ENCODE peak calls at places on chromosomes 12 and 14, in seven cellular contexts. K is GM12878, S is upper lobe of left lung, X is A549, U is IMR-90, J is right lobe of liver, H is gastrocnemius medialis. A is an unnamed sample.

GRCh38 chr12:69106482-69107118 is 132.8 kb upstream of the CPSF6 start:
- ATAC-seq in U (no peak), H (no peak), K (no peak), X (no peak), J (peak), S (peak), A (no peak)

GRCh38 chr12:14910090-14910915 is 24.6 kb upstream of the MGP start:
- ATAC-seq in K (peak), S (no peak), J (no peak), U (no peak), H (no peak), X (no peak), A (no peak)

GRCh38 chr14:32633214-32633864 is 304.2 kb downstream of the AKAP6 start:
- ATAC-seq in U (no peak), X (no peak), H (no peak), K (no peak), J (no peak), S (no peak), A (no peak)

GRCh38 chr14:31391473-31391872 is 28.9 kb downstream of the HEATR5A start:
- ATAC-seq in H (no peak), S (no peak), U (no peak), K (no peak), J (no peak), X (no peak), A (no peak)

GRCh38 chr12:79373896-79374499 is 316.8 kb downstream of the PAWR start:
- ATAC-seq in H (no peak), J (no peak), X (peak), K (peak), S (no peak), U (peak), A (no peak)

GRCh38 chr14:105851716-105852377 is 325.5 kb downstream of the TMEM121 start:
- ATAC-seq in H (no peak), X (no peak), J (no peak), S (no peak), U (no peak), K (peak), A (no peak)

GRCh38 chr12:98618952-98619351 is 25.5 kb downstream of the SLC25A3 start:
- ATAC-seq in J (no peak), U (no peak), K (no peak), X (no peak), S (no peak), H (peak), A (peak)

GRCh38 chr12:101854747-101855146 is 22.6 kb upstream of the DRAM1 start:
- ATAC-seq in K (peak), U (no peak), H (no peak), S (no peak), J (no peak), X (no peak), A (no peak)

GRCh38 chr14:70935135-70935534 is 27.9 kb downstream of the PCNX1 start:
- ATAC-seq in X (no peak), K (no peak), S (no peak), H (peak), U (no peak), J (peak), A (no peak)

GRCh38 chr12:130330685-130331084 is 7.0 kb upstream of the PIWIL1 start:
- ATAC-seq in U (no peak), S (no peak), J (no peak), X (no peak), H (no peak), K (no peak), A (no peak)

GRCh38 chr14:44963775-44964380 is 1.9 kb downstream of the TOGARAM1 start:
- ATAC-seq in X (no peak), S (no peak), J (peak), K (no peak), H (no peak), U (no peak), A (no peak)

GRCh38 chr14:32078794-32079663 is 1.9 kb downstream of the ARHGAP5 start:
- ATAC-seq in J (no peak), H (no peak), K (no peak), X (no peak), S (no peak), U (no peak), A (no peak)

GRCh38 chr14:104801284-104802119 is 601 bp downstream of the ZBTB42 start:
- ATAC-seq in H (no peak), K (no peak), J (peak), S (no peak), X (peak), U (no peak), A (no peak)

GRCh38 chr14:59018978-59019377 is 169.5 kb upstream of the DAAM1 start:
- ATAC-seq in J (no peak), U (no peak), S (no peak), H (no peak), K (peak), X (no peak), A (no peak)

GRCh38 chr14:105423488-105424195 is 4.0 kb downstream of the MTA1 start:
- ATAC-seq in U (no peak), H (no peak), S (no peak), J (no peak), K (no peak), X (no peak), A (no peak)

GRCh38 chr12:7042847-7043246 is 17.7 kb upstream of the C1S start:
- ATAC-seq in X (peak), S (peak), U (peak), H (peak), K (peak), J (peak), A (peak)

GRCh38 chr14:80419769-80420168 is 208.5 kb upstream of the DIO2 start:
- ATAC-seq in H (peak), K (no peak), J (no peak), X (no peak), S (no peak), U (no peak), A (no peak)

GRCh38 chr12:6182279-6182898 is 17.8 kb upstream of the CD9 start:
- ATAC-seq in K (peak), J (peak), S (peak), U (peak), H (peak), X (no peak), A (peak)

GRCh38 chr12:69464433-69464832 is 5.8 kb upstream of the FRS2 start:
- ATAC-seq in J (no peak), K (peak), X (no peak), U (no peak), S (no peak), H (no peak), A (no peak)

GRCh38 chr12:75819512-75819911 is 212.1 kb downstream of the PHLDA1 start:
- ATAC-seq in H (no peak), S (no peak), X (no peak), U (no peak), J (no peak), K (peak), A (no peak)

DNA sequence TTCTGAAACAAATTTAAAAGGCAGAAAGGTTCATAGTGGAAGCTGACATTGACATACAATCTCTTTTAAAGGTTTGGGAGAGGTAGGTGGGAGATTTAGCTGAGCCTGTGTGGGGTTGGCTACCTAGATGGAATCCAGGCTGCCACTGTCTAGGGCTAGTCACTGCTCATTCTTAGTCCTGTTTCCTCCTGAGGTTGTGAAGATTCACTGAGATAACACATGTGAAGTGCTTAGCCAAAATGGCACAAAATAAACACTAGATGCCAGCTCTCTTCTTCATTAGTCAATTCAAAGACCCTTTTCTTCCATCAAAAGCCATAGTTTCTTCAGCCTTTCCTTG is 3.3 kb downstream of the MYF6 start:
- ATAC-seq in X (no peak), K (peak), H (no peak), J (no peak), U (no peak), S (no peak), A (no peak)
- TF ChIP-seq CTCF in X (no peak), K (no peak), H (no peak), J (no peak), U (no peak), S (no peak), A (no peak)

DNA sequence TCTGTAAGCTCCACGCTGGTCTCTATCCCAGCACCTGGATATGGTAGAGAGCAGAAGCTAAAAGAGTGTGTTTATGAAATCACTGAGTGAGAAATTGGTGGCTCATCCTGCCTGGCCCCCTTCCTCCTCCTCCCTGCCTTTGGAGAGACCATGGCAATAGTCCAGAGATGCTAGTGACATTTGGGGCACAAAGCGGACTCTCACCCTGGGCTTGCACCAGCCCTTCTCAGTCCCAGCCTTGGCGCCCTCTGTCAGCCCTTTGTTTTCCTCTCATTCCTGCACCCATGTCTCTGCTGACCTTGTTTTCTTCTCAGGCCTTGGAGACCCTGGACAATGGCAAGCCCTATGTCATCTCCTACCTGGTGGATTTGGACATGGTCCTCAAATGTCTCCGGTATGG is 18.2 kb downstream of the ALDH2 start:
- ATAC-seq in U (no peak), X (no peak), K (no peak), S (no peak), H (no peak), J (peak), A (no peak)
- TF ChIP-seq POLR2A in U (no peak), X (no peak), K (no peak), S (no peak), H (no peak), J (no peak), A (no peak)

DNA sequence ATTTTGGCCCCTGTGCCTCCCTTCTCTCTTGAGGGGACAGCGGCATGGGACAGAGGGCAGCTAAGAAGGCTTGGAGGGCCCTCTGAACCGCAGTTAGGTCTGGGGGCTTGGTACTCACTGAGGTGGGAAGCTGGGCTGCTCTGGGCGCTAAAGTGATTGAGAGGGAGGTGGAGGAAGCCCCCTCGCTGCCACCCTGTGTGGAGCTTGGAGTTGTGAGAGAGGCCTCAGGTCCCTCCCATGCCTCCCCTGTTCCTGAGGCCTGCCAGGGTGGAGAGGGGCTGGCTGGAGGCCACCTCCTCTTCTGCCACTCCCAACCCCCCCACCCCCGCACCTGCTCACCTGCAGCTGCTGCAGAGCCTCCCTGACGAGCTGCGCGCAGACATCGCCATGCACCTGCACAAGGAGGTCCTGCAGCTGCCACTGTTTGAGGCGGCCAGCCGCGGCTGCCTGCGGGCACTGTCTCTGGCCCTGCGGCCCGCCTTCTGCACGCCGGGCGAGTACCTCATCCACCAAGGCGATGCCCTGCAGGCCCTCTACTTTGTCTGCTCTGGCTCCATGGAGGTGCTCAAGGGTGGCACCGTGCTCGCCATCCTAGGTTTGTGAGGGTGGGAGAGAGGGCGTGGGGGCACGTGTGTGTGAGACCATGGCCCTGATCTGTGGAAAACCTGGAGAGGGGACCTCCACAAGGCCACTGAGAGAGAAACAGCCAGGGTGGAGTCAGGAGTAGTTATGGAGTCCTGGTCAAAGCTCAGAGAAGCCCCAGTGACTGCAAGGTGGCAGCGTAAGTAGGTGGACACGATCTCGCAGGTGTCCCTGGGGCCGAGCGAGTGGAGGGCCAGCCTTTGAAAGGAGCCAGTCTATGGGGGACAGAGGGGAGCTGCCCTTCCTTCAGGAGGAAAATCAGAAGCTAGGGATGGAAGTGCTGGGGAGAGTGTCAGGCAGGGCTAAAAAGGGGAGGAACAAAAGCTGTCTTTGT is 11.2 kb downstream of the KCNH3 start:
- ATAC-seq in K (no peak), J (no peak), U (no peak), X (no peak), H (no peak), S (no peak), A (no peak)
- H3K4me3 ChIP-seq in K (no peak), J (no peak), U (no peak), X (no peak), H (no peak), S (no peak), A (no peak)

GRCh38 chr12:116798719-116799118 is 60.6 kb downstream of the RNFT2 start:
- ATAC-seq in X (no peak), U (no peak), J (no peak), K (no peak), S (no peak), H (no peak), A (no peak)

GRCh38 chr12:116802018-116802417 is 63.9 kb downstream of the RNFT2 start:
- ATAC-seq in K (no peak), J (no peak), X (no peak), H (no peak), U (no peak), S (no peak), A (no peak)

GRCh38 chr12:116800918-116801317 is 62.8 kb downstream of the RNFT2 start:
- ATAC-seq in H (no peak), U (no peak), K (no peak), J (no peak), X (no peak), S (no peak), A (no peak)

GRCh38 chr12:116797885-116798284 is 59.8 kb downstream of the RNFT2 start:
- ATAC-seq in K (no peak), X (no peak), U (no peak), S (no peak), H (no peak), J (no peak), A (no peak)

GRCh38 chr12:116799955-116800354 is 61.8 kb downstream of the RNFT2 start:
- ATAC-seq in X (no peak), S (no peak), H (no peak), K (no peak), J (no peak), U (no peak), A (no peak)
- TF ChIP-seq CTCF in X (no peak), S (no peak), H (no peak), K (no peak), J (no peak), U (no peak), A (no peak)

A was measured in gastroesophageal sphincter.